ENCODE peak calls at places on chromosomes 11 and 22, in four cellular contexts. T is K562, B is HepG2, M is H1. N is an unnamed sample.

GRCh38 chr11:113435190-113435968 is 39.8 kb downstream of the DRD2 start:
- DNase-seq in T (no peak), B (no peak), M (no peak), N (no peak)

GRCh38 chr11:128804481-128804880 is 62.6 kb downstream of the KCNJ1 start:
- DNase-seq in T (no peak), B (no peak), M (no peak), N (no peak)

GRCh38 chr22:24217384-24217783 is 27.5 kb downstream of the GGT5 start:
- DNase-seq in T (no peak), B (no peak), M (no peak), N (no peak)

GRCh38 chr11:79287952-79288351 is 152.9 kb downstream of the TENM4 start:
- DNase-seq in T (no peak), B (no peak), M (no peak), N (no peak)

GRCh38 chr22:21068681-21069276 is 23.0 kb downstream of the LRRC74B start:
- DNase-seq in T (peak; percentile 44), B (no peak), M (no peak), N (no peak)

GRCh38 chr11:101880208-101880607 is 34.6 kb upstream of the CEP126 start:
- DNase-seq in T (no peak), B (peak; percentile 75), M (no peak), N (no peak)

GRCh38 chr11:34909955-34910354 is 6.2 kb downstream of the APIP start:
- DNase-seq in T (no peak), B (no peak), M (no peak), N (no peak)

GRCh38 chr11:110901441-110901840 is 189.2 kb upstream of the ARHGAP20 start:
- DNase-seq in T (no peak), B (no peak), M (no peak), N (no peak)

GRCh38 chr11:77436501-77436900 is 37.4 kb downstream of the PAK1 start:
- DNase-seq in T (no peak), B (no peak), M (no peak), N (no peak)

GRCh38 chr11:83282084-83282716 is 4.0 kb downstream of the CCDC90B start:
- DNase-seq in T (no peak), B (no peak), M (no peak), N (no peak)

GRCh38 chr11:94539420-94539819 is 4.3 kb upstream of the FUT4 start:
- DNase-seq in T (no peak), B (no peak), M (no peak), N (no peak)

GRCh38 chr11:70872950-70873735 is 379.2 kb downstream of the SHANK2 start:
- DNase-seq in T (no peak), B (no peak), M (peak; percentile 62), N (no peak)

GRCh38 chr22:37240240-37240940 is 3.7 kb downstream of the RAC2 start:
- DNase-seq in T (no peak), B (no peak), M (no peak), N (no peak)

GRCh38 chr22:24434472-24435322 is 7.3 kb downstream of the ADORA2A start:
- DNase-seq in T (no peak), B (no peak), M (no peak), N (peak; percentile 92)

GRCh38 chr11:77752518-77752917 is 68.0 kb downstream of the RSF1 start:
- DNase-seq in T (no peak), B (no peak), M (no peak), N (no peak)

GRCh38 chr11:35549787-35550186 is 24.4 kb upstream of the PAMR1 start:
- DNase-seq in T (no peak), B (no peak), M (no peak), N (no peak)

GRCh38 chr11:68916439-68916838 is 12.7 kb downstream of the IGHMBP2 start:
- DNase-seq in T (no peak), B (no peak), M (no peak), N (no peak)

GRCh38 chr11:22976146-22976545 is 115.9 kb upstream of the CCDC179 start:
- DNase-seq in T (no peak), B (no peak), M (no peak), N (no peak)

DNA sequence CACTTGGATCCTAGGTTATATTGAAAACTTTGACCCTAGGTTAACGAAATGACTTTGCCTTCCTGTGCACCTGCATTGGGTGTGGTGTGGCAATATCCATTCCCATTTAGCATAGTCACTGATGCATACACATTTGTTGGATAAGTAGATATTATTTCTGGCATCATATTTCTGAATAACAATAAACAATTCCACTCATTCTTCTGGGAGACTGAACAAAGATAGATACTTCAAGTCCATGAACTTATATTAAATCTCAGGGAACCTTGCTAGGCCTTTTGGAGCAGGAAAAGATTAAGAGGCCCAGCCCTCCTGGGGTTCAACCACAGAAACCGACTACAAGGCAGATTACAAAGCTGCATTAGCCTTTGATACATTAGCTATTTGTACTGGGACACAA is 118.9 kb downstream of the MSANTD4 start:
- DNase-seq in T (no peak), B (no peak), M (no peak), N (no peak)
- TF ChIP-seq EP300 in T (no peak), B (no peak), M (no peak), N (no peak)

GRCh38 chr11:88015170-88015569 is 160.1 kb downstream of the RAB38 start:
- DNase-seq in T (no peak), B (no peak), M (no peak), N (no peak)
- H3K4me1 ChIP-seq in T (no peaks in the 10 kb centered on the region), B (no peaks in the 10 kb centered on the region), M (no peaks in the 10 kb centered on the region), N (no peaks in the 10 kb centered on the region)

GRCh38 chr11:9880657-9881056 is 216.8 kb downstream of the SWAP70 start:
- DNase-seq in T (no peak), B (no peak), M (no peak), N (no peak)
- TF ChIP-seq SP1 in T (no peak), B (no peak), M (no peak), N (no peak)

GRCh38 chr11:17273668-17274321 is 2.7 kb upstream of the NUCB2 start:
- DNase-seq in T (no peak), B (no peak), M (peak; percentile 52), N (no peak)

GRCh38 chr11:17275376-17276235 is 933 bp upstream of the NUCB2 start:
- DNase-seq in T (no peak), B (peak; percentile 48), M (no peak), N (no peak)

GRCh38 chr11:17272823-17273222 is 3.7 kb upstream of the NUCB2 start:
- DNase-seq in T (no peak), B (no peak), M (no peak), N (no peak)

GRCh38 chr11:17277024-17277584 is 565 bp downstream of the NUCB2 start:
- DNase-seq in T (no peak), B (no peak), M (no peak), N (no peak)

DNA sequence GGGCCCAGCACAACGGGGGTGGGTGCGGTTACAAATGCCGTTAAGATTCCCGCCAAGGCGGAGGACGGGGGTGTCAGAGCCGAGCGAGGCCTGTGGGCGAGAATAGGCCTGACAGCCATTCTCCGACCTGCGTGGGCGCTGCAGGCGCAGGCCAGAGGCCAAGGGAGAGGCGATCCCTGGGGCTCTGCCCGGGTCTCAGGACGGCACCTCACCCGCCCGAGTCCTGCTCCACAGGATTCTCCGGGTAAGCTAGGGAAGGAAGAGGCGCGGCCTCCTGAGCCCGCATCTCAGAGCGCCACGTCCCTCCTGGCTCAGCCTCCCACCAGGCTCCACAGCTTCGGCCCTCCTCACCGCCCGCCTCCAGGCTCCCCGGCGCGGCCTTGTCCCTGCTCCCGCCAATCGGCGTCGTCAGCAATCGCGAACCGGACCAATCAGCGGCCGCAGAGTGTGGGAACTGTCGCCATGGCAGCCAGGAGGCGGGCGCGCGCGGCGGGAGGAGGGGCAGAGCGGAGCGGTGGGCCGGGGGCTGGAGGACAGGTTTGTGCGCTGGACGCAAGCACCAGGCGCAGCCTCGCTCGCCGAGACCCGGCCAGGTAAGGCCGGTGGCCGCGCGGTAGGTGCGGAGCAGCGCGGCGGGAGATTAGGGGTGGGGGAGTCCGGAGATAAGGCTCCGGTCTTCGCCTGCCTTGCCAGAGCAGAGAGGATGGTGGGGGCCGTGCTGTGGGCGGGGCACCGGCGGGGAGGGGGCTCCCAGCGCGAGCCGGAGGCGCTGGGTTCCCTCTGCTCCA is at the start of gene NUCB2:
- DNase-seq in T (peak; percentile 96), B (peak; percentile 91), M (peak; percentile 100), N (peak; percentile 66)
- TF ChIP-seq EP300 in T (peak; percentile 33), B (no peak), M (no peak), N (no peak)

DNA sequence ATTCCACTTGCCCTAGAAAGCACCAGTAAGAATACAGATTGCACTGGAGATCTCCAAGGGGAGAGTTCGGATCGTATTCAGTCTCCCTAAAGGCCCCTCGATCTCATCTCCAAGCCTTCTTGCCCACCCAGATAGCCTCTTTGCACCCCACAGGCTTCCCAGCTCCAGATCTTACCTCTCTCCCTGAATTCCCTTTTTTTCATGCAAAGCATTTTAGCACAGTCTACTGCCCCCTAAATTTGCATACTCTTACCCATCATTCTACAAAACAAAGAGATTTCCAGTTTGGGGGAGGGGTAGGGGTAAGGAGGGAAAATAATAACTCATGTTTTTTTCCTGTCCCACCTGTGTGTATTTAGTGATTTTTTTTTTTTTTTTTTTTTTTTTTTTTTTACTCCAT is 105.2 kb downstream of the NAV2 start:
- DNase-seq in T (no peak), B (no peak), M (no peak), N (no peak)
- H3K4me1 ChIP-seq in T (no peaks in the 10 kb centered on the region), B (peaks cover 17% of the 10 kb centered on the region), M (peaks cover 48% of the 10 kb centered on the region), N (no peaks in the 10 kb centered on the region)

DNA sequence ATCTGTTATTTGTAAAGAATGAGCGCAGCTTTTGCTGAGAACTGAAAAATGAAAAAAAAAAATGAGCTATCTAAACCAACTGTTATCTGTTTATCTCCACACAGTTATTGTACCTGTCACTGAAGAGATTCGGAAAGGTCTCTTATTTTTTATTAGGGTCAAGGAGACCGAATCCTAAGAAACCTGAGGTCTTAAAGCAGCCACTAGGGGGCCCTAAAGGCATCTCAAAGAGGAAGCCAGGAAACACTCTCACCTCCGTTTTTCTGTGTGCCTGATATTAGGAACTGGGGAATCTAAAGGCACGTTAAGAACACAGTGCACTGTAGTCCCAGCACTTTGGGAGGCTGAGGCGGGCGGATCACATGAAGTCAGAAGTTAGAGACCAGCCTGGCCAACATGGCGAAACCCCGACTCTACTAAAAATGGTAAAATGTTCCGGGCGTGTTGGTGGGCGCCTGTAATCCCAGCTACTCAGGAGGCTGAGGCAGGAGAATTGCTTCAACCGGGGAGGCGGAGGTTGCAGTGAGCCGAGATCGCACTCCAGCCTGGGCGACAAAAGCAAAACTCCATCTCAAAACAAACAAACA is 3.5 kb upstream of the LARGE1 start:
- DNase-seq in T (peak; percentile 28), B (peak; percentile 67), M (peak; percentile 76), N (no peak)
- TF ChIP-seq SP1 in T (no peak), B (no peak), M (no peak), N (no peak)

DNA sequence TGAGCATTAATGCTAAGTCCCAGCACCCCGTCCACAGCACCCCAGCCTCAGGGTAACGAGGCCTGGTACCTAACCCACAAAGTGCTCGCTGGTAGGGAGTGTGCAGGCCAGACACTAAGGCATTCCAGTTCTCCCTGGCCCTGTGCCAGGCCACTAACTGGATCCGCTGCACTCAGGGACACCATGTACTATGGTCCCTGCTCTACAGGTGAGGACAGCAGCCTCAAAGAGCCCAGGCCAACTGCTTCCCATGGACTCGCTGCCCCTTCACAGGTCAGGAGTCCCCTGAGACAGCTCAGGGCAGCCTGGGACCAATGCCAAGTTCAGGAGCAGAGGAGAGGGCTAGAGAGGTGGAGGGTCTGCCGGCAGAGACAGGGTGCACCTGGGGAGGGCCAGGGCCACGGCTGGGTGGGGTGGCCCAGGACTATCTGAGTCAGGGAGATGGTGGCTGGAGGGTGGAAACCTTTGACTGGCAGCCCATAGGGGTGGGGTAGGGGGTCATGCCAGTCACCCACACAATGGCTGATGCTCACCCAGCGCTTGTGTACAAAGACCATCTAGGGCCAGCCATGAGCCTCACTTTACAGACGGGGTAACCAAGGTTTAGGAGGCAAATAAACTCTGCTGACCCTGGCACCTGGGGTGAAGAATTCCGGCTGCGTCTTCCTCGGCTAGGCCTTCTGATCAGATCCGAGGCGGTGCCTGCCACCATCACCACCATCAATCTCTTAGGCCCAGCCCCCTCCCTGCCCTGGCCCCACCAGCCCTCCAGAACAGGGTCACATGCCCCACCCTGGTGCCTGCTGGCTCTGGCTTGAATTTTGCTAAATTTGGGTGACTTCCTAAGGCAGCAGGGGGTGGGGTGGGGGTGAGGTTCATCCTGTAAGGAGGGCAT is 5.6 kb downstream of the OSBPL5 start:
- DNase-seq in T (no peak), B (no peak), M (no peak), N (no peak)
- TF ChIP-seq EP300 in T (no peak), B (no peak), M (no peak), N (no peak)

N was measured in GM12878.